ENCODE peak calls at places on chromosome 4, in ten cellular contexts. N, D, Y, I, V, U, F, K, T and A are unnamed samples.

GRCh38 chr4:183249854-183250253 is 70.2 kb downstream of the CLDN22 start:
- DNase-seq in N (peak), D (peak), Y (peak), I (no peak), V (peak), U (no peak), F (no peak), K (no peak), T (peak), A (peak)

GRCh38 chr4:163548481-163549243 is 54.2 kb downstream of the TMA16 start:
- DNase-seq in N (peak), D (peak), Y (no peak), I (peak), V (peak), U (no peak), F (no peak), K (no peak), T (peak), A (peak)

GRCh38 chr4:165209796-165210195 is 2.4 kb downstream of the KLHL2 start:
- DNase-seq in N (no peak), D (no peak), Y (no peak), I (no peak), V (no peak), U (no peak), F (no peak), K (no peak), T (no peak), A (no peak)

GRCh38 chr4:5365071-5366008 is 314.1 kb downstream of the STK32B start:
- DNase-seq in N (peak), D (peak), Y (peak), I (peak), V (peak), U (no peak), F (peak), K (peak), T (peak), A (peak)

GRCh38 chr4:8282742-8283141 is 13.2 kb downstream of the HTRA3 start:
- DNase-seq in N (no peak), D (no peak), Y (no peak), I (no peak), V (no peak), U (no peak), F (no peak), K (no peak), T (no peak), A (no peak)

GRCh38 chr4:23871420-23871819 is 18.4 kb downstream of the PPARGC1A start:
- DNase-seq in N (no peak), D (no peak), Y (no peak), I (no peak), V (no peak), U (no peak), F (no peak), K (no peak), T (no peak), A (no peak)

GRCh38 chr4:17188035-17188967 is 289.9 kb upstream of the LDB2 start:
- DNase-seq in N (no peak), D (no peak), Y (no peak), I (no peak), V (no peak), U (no peak), F (no peak), K (no peak), T (no peak), A (no peak)

GRCh38 chr4:22465349-22465748 is 50.5 kb downstream of the ADGRA3 start:
- DNase-seq in N (no peak), D (no peak), Y (no peak), I (no peak), V (no peak), U (no peak), F (no peak), K (no peak), T (no peak), A (no peak)

GRCh38 chr4:108646706-108647105 is 3.7 kb upstream of the OSTC start:
- DNase-seq in N (no peak), D (no peak), Y (no peak), I (no peak), V (no peak), U (no peak), F (no peak), K (no peak), T (no peak), A (no peak)

GRCh38 chr4:108240356-108240755 is 71.6 kb upstream of the LEF1 start:
- DNase-seq in N (peak), D (no peak), Y (no peak), I (no peak), V (no peak), U (no peak), F (no peak), K (no peak), T (peak), A (peak)

GRCh38 chr4:8790749-8791148 is 80.9 kb downstream of the HMX1 start:
- DNase-seq in N (no peak), D (no peak), Y (no peak), I (no peak), V (no peak), U (no peak), F (no peak), K (no peak), T (no peak), A (no peak)

GRCh38 chr4:151753056-151753455 is 7.8 kb downstream of the GATB start:
- DNase-seq in N (peak), D (no peak), Y (peak), I (no peak), V (peak), U (no peak), F (no peak), K (no peak), T (peak), A (peak)

GRCh38 chr4:70651864-70652506 is 14.3 kb downstream of the JCHAIN start:
- DNase-seq in N (no peak), D (peak), Y (peak), I (no peak), V (peak), U (no peak), F (no peak), K (no peak), T (peak), A (peak)

GRCh38 chr4:2423695-2424094 is 4.9 kb downstream of the CFAP99 start:
- DNase-seq in N (no peak), D (no peak), Y (no peak), I (no peak), V (no peak), U (no peak), F (no peak), K (no peak), T (no peak), A (no peak)

GRCh38 chr4:24771241-24771640 is 24.1 kb upstream of the SOD3 start:
- DNase-seq in N (no peak), D (no peak), Y (no peak), I (no peak), V (no peak), U (no peak), F (no peak), K (no peak), T (no peak), A (peak)

GRCh38 chr4:26220704-26221103 is 100.1 kb upstream of the RBPJ start:
- DNase-seq in N (peak), D (peak), Y (peak), I (no peak), V (peak), U (no peak), F (no peak), K (no peak), T (no peak), A (peak)

GRCh38 chr4:38192516-38192915 is 232.3 kb downstream of the PTTG2 start:
- DNase-seq in N (no peak), D (no peak), Y (no peak), I (no peak), V (no peak), U (no peak), F (no peak), K (no peak), T (peak), A (no peak)

GRCh38 chr4:77021614-77022089 is 54.1 kb downstream of the CCNI start:
- DNase-seq in N (peak), D (peak), Y (no peak), I (no peak), V (peak), U (no peak), F (peak), K (peak), T (no peak), A (peak)

GRCh38 chr4:5018096-5018495 is 1.2 kb downstream of the CYTL1 start:
- DNase-seq in N (no peak), D (peak), Y (no peak), I (no peak), V (peak), U (no peak), F (no peak), K (no peak), T (no peak), A (no peak)

GRCh38 chr4:127140306-127140705 is 492.5 kb upstream of the INTU start:
- DNase-seq in N (no peak), D (no peak), Y (no peak), I (no peak), V (peak), U (no peak), F (no peak), K (no peak), T (peak), A (peak)

GRCh38 chr4:118033148-118034060 is 882 bp upstream of the NDST3 start:
- DNase-seq in N (no peak), D (peak), Y (peak), I (peak), V (peak), U (no peak), F (no peak), K (peak), T (peak), A (peak)

GRCh38 chr4:73137121-73137520 is 67.6 kb upstream of the COX18 start:
- DNase-seq in N (no peak), D (no peak), Y (no peak), I (no peak), V (no peak), U (no peak), F (no peak), K (no peak), T (no peak), A (no peak)

GRCh38 chr4:73139991-73140390 is 70.5 kb upstream of the COX18 start:
- DNase-seq in N (no peak), D (peak), Y (no peak), I (no peak), V (no peak), U (no peak), F (no peak), K (no peak), T (no peak), A (no peak)

GRCh38 chr4:73139245-73139644 is 69.7 kb upstream of the COX18 start:
- DNase-seq in N (no peak), D (no peak), Y (no peak), I (no peak), V (no peak), U (no peak), F (no peak), K (no peak), T (no peak), A (no peak)

GRCh38 chr4:73142995-73143547 is 73.6 kb upstream of the COX18 start:
- DNase-seq in N (no peak), D (no peak), Y (no peak), I (no peak), V (no peak), U (no peak), F (no peak), K (no peak), T (no peak), A (no peak)
- TF ChIP-seq CTCF in N (peak), D (peak), Y (peak), I (no peak), V (peak), U (peak), F (no peak), K (no peak), T (peak), A (no peak)

DNA sequence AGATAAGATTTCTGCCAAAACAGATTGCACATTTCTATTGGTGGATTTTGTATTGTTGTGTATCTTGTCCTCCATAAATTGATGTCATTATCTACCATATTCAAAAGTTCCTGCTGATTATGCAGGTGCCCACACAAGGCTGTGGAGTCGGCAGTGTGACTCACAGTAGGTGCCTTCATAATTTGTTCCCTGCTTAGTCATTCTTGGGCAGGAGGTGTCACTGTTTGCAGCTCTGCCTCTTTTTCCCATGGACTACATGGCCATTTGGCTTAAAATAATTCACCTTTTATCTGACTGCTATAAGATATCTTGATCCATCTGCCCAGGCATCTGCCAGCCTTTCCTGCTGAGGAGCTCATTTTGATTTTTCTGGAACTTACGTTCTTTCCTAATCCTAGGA is 33.6 kb upstream of the ENPEP start:
- DNase-seq in N (no peak), D (no peak), Y (peak), I (no peak), V (no peak), U (no peak), F (no peak), K (no peak), T (peak), A (peak)
- TF ChIP-seq CTCF in N (peak), D (no peak), Y (peak), I (no peak), V (no peak), U (no peak), F (peak), K (no peak), T (peak), A (no peak)

GRCh38 chr4:68375667-68376559 is 26.0 kb upstream of the YTHDC1 start:
- DNase-seq in N (peak), D (peak), Y (peak), I (peak), V (peak), U (no peak), F (peak), K (no peak), T (peak), A (peak)
- TF ChIP-seq CTCF in N (peak), D (peak), Y (peak), I (peak), V (peak), U (peak), F (peak), K (peak), T (peak), A (peak)

DNA sequence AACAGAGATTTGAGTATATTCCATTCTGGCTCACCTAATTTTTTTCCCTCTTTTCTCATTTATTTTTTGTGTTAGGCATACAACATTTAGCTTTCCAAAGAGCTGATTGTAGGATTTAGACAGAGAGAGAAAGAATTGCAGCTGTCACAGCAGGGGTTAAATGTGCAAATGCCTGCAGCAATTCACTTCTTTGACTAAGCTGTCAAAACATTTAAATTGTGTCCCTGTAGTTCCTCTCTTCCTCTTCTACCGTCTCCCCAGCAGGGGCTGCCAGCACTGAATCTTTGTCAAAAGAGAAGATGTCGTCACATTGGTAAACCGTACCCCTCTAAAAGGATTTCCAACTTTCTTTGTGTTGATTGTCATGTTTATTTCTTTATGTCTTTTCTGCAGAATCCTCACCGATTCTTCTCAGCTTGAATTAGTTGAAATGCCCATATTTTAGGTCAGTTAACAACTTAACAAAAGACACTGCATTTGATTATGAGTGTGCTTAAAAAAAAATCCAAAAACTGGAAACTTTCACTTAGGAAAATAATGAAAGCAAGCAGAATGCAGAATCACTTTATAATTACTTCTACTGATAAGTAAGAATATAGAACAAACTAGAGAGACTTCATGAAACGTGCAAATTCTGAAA is 111.1 kb upstream of the PTPN13 start:
- DNase-seq in N (peak), D (peak), Y (peak), I (no peak), V (no peak), U (no peak), F (no peak), K (no peak), T (no peak), A (peak)
- TF ChIP-seq CTCF in N (peak), D (peak), Y (peak), I (no peak), V (peak), U (no peak), F (peak), K (no peak), T (peak), A (no peak)

DNA sequence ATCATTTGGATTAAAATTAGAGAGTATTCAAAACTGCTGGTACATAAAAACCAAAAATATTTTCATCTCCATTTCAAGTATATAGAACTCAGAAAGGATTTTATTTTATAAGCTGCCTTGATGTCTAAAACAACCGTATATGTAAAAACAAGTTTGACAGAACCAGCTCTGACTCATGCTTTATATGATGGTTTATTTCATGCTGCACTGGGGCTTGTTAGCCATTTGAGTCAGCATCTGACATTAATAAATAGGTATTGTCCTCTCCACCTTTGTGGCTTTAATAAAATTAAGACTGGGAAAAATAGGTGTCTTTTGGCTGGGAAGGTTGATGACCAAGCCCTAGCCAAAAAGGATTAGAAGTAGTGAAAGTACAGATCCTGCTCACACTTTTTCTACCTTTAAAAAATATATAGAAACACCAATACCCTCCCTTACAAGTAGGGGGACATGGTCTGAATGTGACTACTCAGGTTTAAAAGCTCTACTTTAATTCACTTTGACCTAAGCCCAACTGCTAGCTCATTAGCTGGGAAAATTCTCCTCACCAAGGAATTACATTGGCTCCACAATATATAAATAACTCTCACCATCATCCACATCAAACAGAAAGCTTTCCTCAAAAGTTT is 228.1 kb downstream of the ADAMTS3 start:
- DNase-seq in N (no peak), D (no peak), Y (peak), I (no peak), V (no peak), U (no peak), F (no peak), K (no peak), T (peak), A (peak)
- TF ChIP-seq CTCF in N (peak), D (no peak), Y (peak), I (no peak), V (peak), U (no peak), F (no peak), K (no peak), T (no peak), A (no peak)

GRCh38 chr4:58063761-58064160 is 953.6 kb upstream of the IGFBP7 start:
- DNase-seq in N (no peak), D (no peak), Y (no peak), I (no peak), V (no peak), U (no peak), F (no peak), K (no peak), T (no peak), A (peak)

GRCh38 chr4:58064618-58065017 is 954.4 kb upstream of the IGFBP7 start:
- DNase-seq in N (no peak), D (no peak), Y (no peak), I (no peak), V (no peak), U (no peak), F (no peak), K (no peak), T (no peak), A (no peak)

DNA sequence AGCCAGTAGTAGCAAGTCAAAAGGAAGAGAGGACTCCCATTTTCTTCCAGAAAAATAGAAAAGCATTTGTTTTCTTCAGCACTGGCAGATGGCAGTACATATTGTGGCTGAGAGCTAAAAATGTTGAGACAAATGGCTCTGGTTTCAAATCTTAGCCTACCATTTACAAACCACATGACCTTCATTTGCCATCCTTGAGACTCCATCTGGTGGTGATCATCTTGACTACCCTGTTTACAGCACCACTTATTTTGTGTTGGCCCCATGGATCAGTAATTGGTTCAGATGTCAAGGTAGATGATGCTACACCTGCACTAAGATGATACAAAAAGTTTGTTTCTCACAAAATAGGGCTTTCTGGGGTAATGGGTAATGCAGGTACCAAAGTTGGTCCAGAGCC is 951.8 kb upstream of the IGFBP7 start:
- DNase-seq in N (no peak), D (no peak), Y (no peak), I (no peak), V (no peak), U (no peak), F (no peak), K (no peak), T (no peak), A (peak)
- TF ChIP-seq CTCF in N (no peak), D (no peak), Y (peak), I (no peak), V (no peak), U (no peak), F (no peak), K (no peak), T (no peak), A (peak)

DNA sequence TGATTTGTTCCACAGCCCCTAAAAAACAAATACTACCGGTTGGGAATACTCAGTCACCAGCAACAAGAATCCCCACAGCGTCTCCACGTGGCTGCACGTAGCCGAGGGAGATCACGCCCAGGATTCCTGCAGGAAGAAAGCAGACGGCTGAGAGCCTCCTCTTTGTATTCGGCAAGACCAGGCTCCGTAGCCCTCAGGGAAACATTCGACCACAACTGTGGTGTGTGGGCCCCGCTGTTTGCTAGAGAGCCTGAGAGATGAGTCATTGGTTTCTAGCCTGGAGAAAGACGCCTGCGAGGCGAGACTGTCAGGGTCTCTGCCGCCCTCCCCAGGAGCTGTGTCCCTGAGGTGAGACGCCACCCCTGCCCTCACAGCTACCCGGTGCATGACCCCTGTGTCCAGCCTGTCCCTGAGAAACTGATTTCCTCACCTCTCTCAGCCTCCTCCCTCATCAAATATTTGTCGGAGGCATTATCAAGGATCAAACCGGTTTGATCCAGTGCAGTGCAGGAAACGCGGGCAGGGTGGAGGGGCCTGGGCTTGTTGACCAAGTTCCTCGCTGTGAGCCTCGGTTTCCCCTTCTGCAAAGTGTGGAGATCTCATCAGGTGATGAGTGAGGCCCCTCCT is 4.7 kb upstream of the S100P start:
- DNase-seq in N (peak), D (peak), Y (peak), I (peak), V (peak), U (peak), F (peak), K (peak), T (peak), A (peak)
- TF ChIP-seq CTCF in N (peak), D (no peak), Y (peak), I (no peak), V (peak), U (no peak), F (no peak), K (no peak), T (peak), A (no peak)

GRCh38 chr4:47840291-47840690 is 2.4 kb upstream of the CORIN start:
- DNase-seq in N (no peak), D (no peak), Y (no peak), I (no peak), V (no peak), U (no peak), F (no peak), K (no peak), T (no peak), A (no peak)

GRCh38 chr4:47836655-47837581 is 949 bp downstream of the CORIN start:
- DNase-seq in N (peak), D (peak), Y (peak), I (peak), V (peak), U (peak), F (no peak), K (peak), T (peak), A (peak)

GRCh38 chr4:47839259-47839658 is 1.4 kb upstream of the CORIN start:
- DNase-seq in N (peak), D (peak), Y (peak), I (no peak), V (peak), U (no peak), F (no peak), K (no peak), T (peak), A (no peak)

GRCh38 chr4:47837582-47838294 is at the start of gene CORIN:
- DNase-seq in N (no peak), D (no peak), Y (peak), I (peak), V (no peak), U (no peak), F (no peak), K (no peak), T (no peak), A (no peak)

GRCh38 chr4:47838445-47838844 is 578 bp upstream of the CORIN start:
- DNase-seq in N (no peak), D (no peak), Y (peak), I (no peak), V (no peak), U (no peak), F (no peak), K (no peak), T (no peak), A (no peak)
- TF ChIP-seq CTCF in N (peak), D (no peak), Y (peak), I (no peak), V (peak), U (no peak), F (peak), K (no peak), T (no peak), A (no peak)